ENCODE peak calls at places on chromosome 20, in nine cellular contexts. One of them, this sample, is unnamed.

GRCh38 chr20:43923322-43923721 is 8.7 kb downstream of the TOX2 start:
- DNase-seq in AG08395: no peak
- DNase-seq in activated gamma-delta T cell treated with Interleukin-2 at 50 U/mL for 16 hours: no peak
- DNase-seq in GM03348: no peak
- DNase-seq in NT2/D1: no peak
- DNase-seq in ureter: no peak
- DNase-seq in mesendoderm: no peak
- DNase-seq in Right ventricle myocardium superior: no peak
- DNase-seq in RPMI7951: no peak
- DNase-seq in this sample: no peak

GRCh38 chr20:32362924-32363364 is 4.8 kb downstream of the ASXL1 start:
- DNase-seq in AG08395: no peak
- DNase-seq in activated gamma-delta T cell treated with Interleukin-2 at 50 U/mL for 16 hours: no peak
- DNase-seq in GM03348: no peak
- DNase-seq in NT2/D1: no peak
- DNase-seq in ureter: no peak
- DNase-seq in mesendoderm: no peak
- DNase-seq in Right ventricle myocardium superior: no peak
- DNase-seq in RPMI7951: no peak
- DNase-seq in this sample: no peak

GRCh38 chr20:51695574-51696303 is 72.5 kb downstream of the ATP9A start:
- DNase-seq in AG08395: peak
- DNase-seq in activated gamma-delta T cell treated with Interleukin-2 at 50 U/mL for 16 hours: no peak
- DNase-seq in GM03348: peak
- DNase-seq in NT2/D1: no peak
- DNase-seq in ureter: peak
- DNase-seq in mesendoderm: peak
- DNase-seq in Right ventricle myocardium superior: no peak
- DNase-seq in RPMI7951: peak
- DNase-seq in this sample: no peak

GRCh38 chr20:62236200-62236599 is 2.1 kb upstream of the OSBPL2 start:
- DNase-seq in AG08395: no peak
- DNase-seq in activated gamma-delta T cell treated with Interleukin-2 at 50 U/mL for 16 hours: no peak
- DNase-seq in GM03348: no peak
- DNase-seq in NT2/D1: no peak
- DNase-seq in ureter: no peak
- DNase-seq in mesendoderm: no peak
- DNase-seq in Right ventricle myocardium superior: no peak
- DNase-seq in RPMI7951: no peak
- DNase-seq in this sample: no peak

GRCh38 chr20:5349448-5349847 is 32.7 kb upstream of the PROKR2 start:
- DNase-seq in AG08395: no peak
- DNase-seq in activated gamma-delta T cell treated with Interleukin-2 at 50 U/mL for 16 hours: no peak
- DNase-seq in GM03348: no peak
- DNase-seq in NT2/D1: no peak
- DNase-seq in ureter: no peak
- DNase-seq in mesendoderm: no peak
- DNase-seq in Right ventricle myocardium superior: no peak
- DNase-seq in RPMI7951: no peak
- DNase-seq in this sample: no peak

GRCh38 chr20:37378420-37378784 is 32.5 kb downstream of the SRC start:
- DNase-seq in AG08395: no peak
- DNase-seq in activated gamma-delta T cell treated with Interleukin-2 at 50 U/mL for 16 hours: no peak
- DNase-seq in GM03348: no peak
- DNase-seq in NT2/D1: no peak
- DNase-seq in ureter: no peak
- DNase-seq in mesendoderm: no peak
- DNase-seq in Right ventricle myocardium superior: no peak
- DNase-seq in RPMI7951: no peak
- DNase-seq in this sample: no peak

GRCh38 chr20:408843-409696 is 971 bp downstream of the RBCK1 start:
- DNase-seq in AG08395: no peak
- DNase-seq in activated gamma-delta T cell treated with Interleukin-2 at 50 U/mL for 16 hours: no peak
- DNase-seq in GM03348: no peak
- DNase-seq in NT2/D1: no peak
- DNase-seq in ureter: no peak
- DNase-seq in mesendoderm: peak
- DNase-seq in Right ventricle myocardium superior: no peak
- DNase-seq in RPMI7951: peak
- DNase-seq in this sample: no peak

GRCh38 chr20:24160563-24161355 is 172.2 kb upstream of the GGTLC1 start:
- DNase-seq in AG08395: peak
- DNase-seq in activated gamma-delta T cell treated with Interleukin-2 at 50 U/mL for 16 hours: no peak
- DNase-seq in GM03348: peak
- DNase-seq in NT2/D1: peak
- DNase-seq in ureter: peak
- DNase-seq in mesendoderm: peak
- DNase-seq in Right ventricle myocardium superior: peak
- DNase-seq in RPMI7951: peak
- DNase-seq in this sample: no peak

GRCh38 chr20:60921021-60921622 is 330.9 kb upstream of the CDH4 start:
- DNase-seq in AG08395: peak
- DNase-seq in activated gamma-delta T cell treated with Interleukin-2 at 50 U/mL for 16 hours: peak
- DNase-seq in GM03348: no peak
- DNase-seq in NT2/D1: peak
- DNase-seq in ureter: no peak
- DNase-seq in mesendoderm: peak
- DNase-seq in Right ventricle myocardium superior: peak
- DNase-seq in RPMI7951: peak
- DNase-seq in this sample: no peak

GRCh38 chr20:45873409-45874116 is 7.5 kb upstream of the ZSWIM1 start:
- DNase-seq in AG08395: no peak
- DNase-seq in activated gamma-delta T cell treated with Interleukin-2 at 50 U/mL for 16 hours: no peak
- DNase-seq in GM03348: no peak
- DNase-seq in NT2/D1: no peak
- DNase-seq in ureter: no peak
- DNase-seq in mesendoderm: no peak
- DNase-seq in Right ventricle myocardium superior: no peak
- DNase-seq in RPMI7951: no peak
- DNase-seq in this sample: no peak

GRCh38 chr20:35165221-35166185 is 6.4 kb upstream of the PROCR start:
- DNase-seq in AG08395: no peak
- DNase-seq in activated gamma-delta T cell treated with Interleukin-2 at 50 U/mL for 16 hours: no peak
- DNase-seq in GM03348: no peak
- DNase-seq in NT2/D1: no peak
- DNase-seq in ureter: no peak
- DNase-seq in mesendoderm: no peak
- DNase-seq in Right ventricle myocardium superior: no peak
- DNase-seq in RPMI7951: no peak
- DNase-seq in this sample: no peak

GRCh38 chr20:14582855-14583254 is 245.4 kb upstream of the FLRT3 start:
- DNase-seq in AG08395: peak
- DNase-seq in activated gamma-delta T cell treated with Interleukin-2 at 50 U/mL for 16 hours: no peak
- DNase-seq in GM03348: no peak
- DNase-seq in NT2/D1: no peak
- DNase-seq in ureter: no peak
- DNase-seq in mesendoderm: no peak
- DNase-seq in Right ventricle myocardium superior: no peak
- DNase-seq in RPMI7951: no peak
- DNase-seq in this sample: no peak

GRCh38 chr20:23441850-23442313 is 2.4 kb downstream of the CSTL1 start:
- DNase-seq in AG08395: peak
- DNase-seq in activated gamma-delta T cell treated with Interleukin-2 at 50 U/mL for 16 hours: peak
- DNase-seq in GM03348: peak
- DNase-seq in NT2/D1: peak
- DNase-seq in ureter: peak
- DNase-seq in mesendoderm: peak
- DNase-seq in Right ventricle myocardium superior: peak
- DNase-seq in RPMI7951: peak
- DNase-seq in this sample: no peak

GRCh38 chr20:23058240-23058639 is 8.8 kb upstream of the THBD start:
- DNase-seq in AG08395: no peak
- DNase-seq in activated gamma-delta T cell treated with Interleukin-2 at 50 U/mL for 16 hours: no peak
- DNase-seq in GM03348: no peak
- DNase-seq in NT2/D1: no peak
- DNase-seq in ureter: no peak
- DNase-seq in mesendoderm: no peak
- DNase-seq in Right ventricle myocardium superior: no peak
- DNase-seq in RPMI7951: no peak
- DNase-seq in this sample: no peak

GRCh38 chr20:63732118-63733095 is 4.1 kb upstream of the LIME1 start:
- DNase-seq in AG08395: no peak
- DNase-seq in activated gamma-delta T cell treated with Interleukin-2 at 50 U/mL for 16 hours: no peak
- DNase-seq in GM03348: no peak
- DNase-seq in NT2/D1: no peak
- DNase-seq in ureter: no peak
- DNase-seq in mesendoderm: no peak
- DNase-seq in Right ventricle myocardium superior: no peak
- DNase-seq in RPMI7951: no peak
- DNase-seq in this sample: no peak

GRCh38 chr20:44079968-44080560 is 106.9 kb downstream of the JPH2 start:
- DNase-seq in AG08395: no peak
- DNase-seq in activated gamma-delta T cell treated with Interleukin-2 at 50 U/mL for 16 hours: no peak
- DNase-seq in GM03348: no peak
- DNase-seq in NT2/D1: no peak
- DNase-seq in ureter: no peak
- DNase-seq in mesendoderm: no peak
- DNase-seq in Right ventricle myocardium superior: no peak
- DNase-seq in RPMI7951: peak
- DNase-seq in this sample: no peak

GRCh38 chr20:42483694-42484303 is 705.9 kb downstream of the PTPRT start:
- DNase-seq in AG08395: no peak
- DNase-seq in activated gamma-delta T cell treated with Interleukin-2 at 50 U/mL for 16 hours: no peak
- DNase-seq in GM03348: no peak
- DNase-seq in NT2/D1: peak
- DNase-seq in ureter: no peak
- DNase-seq in mesendoderm: peak
- DNase-seq in Right ventricle myocardium superior: no peak
- DNase-seq in RPMI7951: no peak
- DNase-seq in this sample: no peak

GRCh38 chr20:5395932-5396727 is 79.4 kb upstream of the PROKR2 start:
- DNase-seq in AG08395: no peak
- DNase-seq in activated gamma-delta T cell treated with Interleukin-2 at 50 U/mL for 16 hours: no peak
- DNase-seq in GM03348: no peak
- DNase-seq in NT2/D1: no peak
- DNase-seq in ureter: no peak
- DNase-seq in mesendoderm: no peak
- DNase-seq in Right ventricle myocardium superior: no peak
- DNase-seq in RPMI7951: no peak
- DNase-seq in this sample: no peak

GRCh38 chr20:23655551-23656211 is 17.9 kb upstream of the CST3 start:
- DNase-seq in AG08395: no peak
- DNase-seq in activated gamma-delta T cell treated with Interleukin-2 at 50 U/mL for 16 hours: no peak
- DNase-seq in GM03348: peak
- DNase-seq in NT2/D1: no peak
- DNase-seq in ureter: no peak
- DNase-seq in mesendoderm: no peak
- DNase-seq in Right ventricle myocardium superior: peak
- DNase-seq in RPMI7951: no peak
- DNase-seq in this sample: no peak

GRCh38 chr20:58605292-58606065 is 45.6 kb upstream of the STX16 start:
- DNase-seq in AG08395: no peak
- DNase-seq in activated gamma-delta T cell treated with Interleukin-2 at 50 U/mL for 16 hours: no peak
- DNase-seq in GM03348: no peak
- DNase-seq in NT2/D1: no peak
- DNase-seq in ureter: no peak
- DNase-seq in mesendoderm: no peak
- DNase-seq in Right ventricle myocardium superior: no peak
- DNase-seq in RPMI7951: no peak
- DNase-seq in this sample: no peak

GRCh38 chr20:20549267-20549612 is 163.2 kb downstream of the RALGAPA2 start:
- DNase-seq in AG08395: no peak
- DNase-seq in activated gamma-delta T cell treated with Interleukin-2 at 50 U/mL for 16 hours: no peak
- DNase-seq in GM03348: no peak
- DNase-seq in NT2/D1: no peak
- DNase-seq in ureter: no peak
- DNase-seq in mesendoderm: no peak
- DNase-seq in Right ventricle myocardium superior: no peak
- DNase-seq in RPMI7951: peak
- DNase-seq in this sample: no peak

GRCh38 chr20:1555952-1556351 is 1.6 kb downstream of the SIRPD start:
- DNase-seq in AG08395: no peak
- DNase-seq in activated gamma-delta T cell treated with Interleukin-2 at 50 U/mL for 16 hours: no peak
- DNase-seq in GM03348: no peak
- DNase-seq in NT2/D1: no peak
- DNase-seq in ureter: no peak
- DNase-seq in mesendoderm: no peak
- DNase-seq in Right ventricle myocardium superior: no peak
- DNase-seq in RPMI7951: peak
- DNase-seq in this sample: no peak

GRCh38 chr20:49713779-49714712 is at the start of gene B4GALT5:
- DNase-seq in AG08395: peak
- DNase-seq in activated gamma-delta T cell treated with Interleukin-2 at 50 U/mL for 16 hours: peak
- DNase-seq in GM03348: peak
- DNase-seq in NT2/D1: peak
- DNase-seq in ureter: peak
- DNase-seq in mesendoderm: peak
- DNase-seq in Right ventricle myocardium superior: peak
- DNase-seq in RPMI7951: peak
- DNase-seq in this sample: peak

GRCh38 chr20:49892260-49893216 is 22.8 kb downstream of the SPATA2 start:
- DNase-seq in AG08395: no peak
- DNase-seq in activated gamma-delta T cell treated with Interleukin-2 at 50 U/mL for 16 hours: no peak
- DNase-seq in GM03348: no peak
- DNase-seq in NT2/D1: no peak
- DNase-seq in ureter: no peak
- DNase-seq in mesendoderm: no peak
- DNase-seq in Right ventricle myocardium superior: peak
- DNase-seq in RPMI7951: no peak
- DNase-seq in this sample: peak

GRCh38 chr20:12511499-12511898 is 497.3 kb upstream of the SPTLC3 start:
- DNase-seq in AG08395: no peak
- DNase-seq in activated gamma-delta T cell treated with Interleukin-2 at 50 U/mL for 16 hours: no peak
- DNase-seq in GM03348: no peak
- DNase-seq in NT2/D1: no peak
- DNase-seq in ureter: no peak
- DNase-seq in mesendoderm: no peak
- DNase-seq in Right ventricle myocardium superior: no peak
- DNase-seq in RPMI7951: no peak
- DNase-seq in this sample: no peak

GRCh38 chr20:34129518-34130162 is 17.6 kb upstream of the EIF2S2 start:
- DNase-seq in AG08395: peak
- DNase-seq in activated gamma-delta T cell treated with Interleukin-2 at 50 U/mL for 16 hours: peak
- DNase-seq in GM03348: peak
- DNase-seq in NT2/D1: peak
- DNase-seq in ureter: peak
- DNase-seq in mesendoderm: peak
- DNase-seq in Right ventricle myocardium superior: peak
- DNase-seq in RPMI7951: peak
- DNase-seq in this sample: peak

GRCh38 chr20:36908603-36909002 is 32.7 kb downstream of the TLDC2 start:
- DNase-seq in AG08395: peak
- DNase-seq in activated gamma-delta T cell treated with Interleukin-2 at 50 U/mL for 16 hours: no peak
- DNase-seq in GM03348: peak
- DNase-seq in NT2/D1: no peak
- DNase-seq in ureter: no peak
- DNase-seq in mesendoderm: no peak
- DNase-seq in Right ventricle myocardium superior: no peak
- DNase-seq in RPMI7951: no peak
- DNase-seq in this sample: no peak

GRCh38 chr20:3250091-3250504 is 11.1 kb upstream of the SLC4A11 start:
- DNase-seq in AG08395: no peak
- DNase-seq in activated gamma-delta T cell treated with Interleukin-2 at 50 U/mL for 16 hours: no peak
- DNase-seq in GM03348: no peak
- DNase-seq in NT2/D1: peak
- DNase-seq in ureter: no peak
- DNase-seq in mesendoderm: peak
- DNase-seq in Right ventricle myocardium superior: no peak
- DNase-seq in RPMI7951: no peak
- DNase-seq in this sample: no peak

GRCh38 chr20:37396520-37397075 is 50.7 kb downstream of the SRC start:
- DNase-seq in AG08395: no peak
- DNase-seq in activated gamma-delta T cell treated with Interleukin-2 at 50 U/mL for 16 hours: no peak
- DNase-seq in GM03348: no peak
- DNase-seq in NT2/D1: peak
- DNase-seq in ureter: no peak
- DNase-seq in mesendoderm: peak
- DNase-seq in Right ventricle myocardium superior: no peak
- DNase-seq in RPMI7951: no peak
- DNase-seq in this sample: no peak

GRCh38 chr20:36632147-36632486 is 13.9 kb downstream of the SLA2 start:
- DNase-seq in AG08395: no peak
- DNase-seq in activated gamma-delta T cell treated with Interleukin-2 at 50 U/mL for 16 hours: no peak
- DNase-seq in GM03348: no peak
- DNase-seq in NT2/D1: no peak
- DNase-seq in ureter: no peak
- DNase-seq in mesendoderm: no peak
- DNase-seq in Right ventricle myocardium superior: no peak
- DNase-seq in RPMI7951: no peak
- DNase-seq in this sample: no peak

GRCh38 chr20:32920530-32921298 is 62.0 kb downstream of the EFCAB8 start:
- DNase-seq in AG08395: no peak
- DNase-seq in activated gamma-delta T cell treated with Interleukin-2 at 50 U/mL for 16 hours: no peak
- DNase-seq in GM03348: no peak
- DNase-seq in NT2/D1: no peak
- DNase-seq in ureter: peak
- DNase-seq in mesendoderm: no peak
- DNase-seq in Right ventricle myocardium superior: no peak
- DNase-seq in RPMI7951: no peak
- DNase-seq in this sample: no peak

This sample was measured in natural killer cell treated with Interleukin-12 subunit alpha and Interleukin-12 subunit beta and Interleukin-15 and Interleukin-18, amount 100 ng/mL, for 72 hours.